ENCODE peak calls at places on chromosome 20, in five cellular contexts. One of them, this sample, is unnamed.

GRCh38 chr20:11712611-11713160 is 205.0 kb upstream of the BTBD3 start:
- DNase-seq in mucosa of descending colon: no peak
- DNase-seq in left ventricle myocardium inferior: no peak
- DNase-seq in HCT116: no peak
- DNase-seq in lower lobe of right lung: no peak
- DNase-seq in this sample: no peak

GRCh38 chr20:1711826-1712601 is 54.4 kb upstream of the SIRPG start:
- DNase-seq in mucosa of descending colon: no peak
- DNase-seq in left ventricle myocardium inferior: no peak
- DNase-seq in HCT116: no peak
- DNase-seq in lower lobe of right lung: no peak
- DNase-seq in this sample: no peak

GRCh38 chr20:47703748-47704147 is 81.5 kb downstream of the SULF2 start:
- DNase-seq in mucosa of descending colon: no peak
- DNase-seq in left ventricle myocardium inferior: no peak
- DNase-seq in HCT116: no peak
- DNase-seq in lower lobe of right lung: no peak
- DNase-seq in this sample: no peak

GRCh38 chr20:16444056-16444777 is 129.0 kb downstream of the KIF16B start:
- DNase-seq in mucosa of descending colon: no peak
- DNase-seq in left ventricle myocardium inferior: no peak
- DNase-seq in HCT116: no peak
- DNase-seq in lower lobe of right lung: no peak
- DNase-seq in this sample: no peak

GRCh38 chr20:1377984-1378742 is 14.7 kb downstream of the FKBP1A start:
- DNase-seq in mucosa of descending colon: no peak
- DNase-seq in left ventricle myocardium inferior: no peak
- DNase-seq in HCT116: peak
- DNase-seq in lower lobe of right lung: no peak
- DNase-seq in this sample: peak

GRCh38 chr20:50670126-50670862 is 21.0 kb downstream of the RIPOR3 start:
- DNase-seq in mucosa of descending colon: no peak
- DNase-seq in left ventricle myocardium inferior: no peak
- DNase-seq in HCT116: no peak
- DNase-seq in lower lobe of right lung: no peak
- DNase-seq in this sample: no peak

GRCh38 chr20:59580208-59580980 is 23.9 kb upstream of the PHACTR3 start:
- DNase-seq in mucosa of descending colon: no peak
- DNase-seq in left ventricle myocardium inferior: no peak
- DNase-seq in HCT116: no peak
- DNase-seq in lower lobe of right lung: no peak
- DNase-seq in this sample: no peak

GRCh38 chr20:51625105-51625504 is 82.6 kb upstream of the NFATC2 start:
- DNase-seq in mucosa of descending colon: no peak
- DNase-seq in left ventricle myocardium inferior: no peak
- DNase-seq in HCT116: no peak
- DNase-seq in lower lobe of right lung: no peak
- DNase-seq in this sample: no peak

GRCh38 chr20:45329497-45330319 is 18.5 kb downstream of the SDC4 start:
- DNase-seq in mucosa of descending colon: no peak
- DNase-seq in left ventricle myocardium inferior: no peak
- DNase-seq in HCT116: no peak
- DNase-seq in lower lobe of right lung: peak
- DNase-seq in this sample: no peak

GRCh38 chr20:10469599-10469998 is 34.5 kb downstream of the SLX4IP start:
- DNase-seq in mucosa of descending colon: peak
- DNase-seq in left ventricle myocardium inferior: no peak
- DNase-seq in HCT116: peak
- DNase-seq in lower lobe of right lung: no peak
- DNase-seq in this sample: peak

GRCh38 chr20:40690836-40691565 is 2.0 kb upstream of the MAFB start:
- DNase-seq in mucosa of descending colon: no peak
- DNase-seq in left ventricle myocardium inferior: no peak
- DNase-seq in HCT116: no peak
- DNase-seq in lower lobe of right lung: no peak
- DNase-seq in this sample: no peak

GRCh38 chr20:17533396-17533795 is 2.2 kb upstream of the BFSP1 start:
- DNase-seq in mucosa of descending colon: peak
- DNase-seq in left ventricle myocardium inferior: no peak
- DNase-seq in HCT116: peak
- DNase-seq in lower lobe of right lung: no peak
- DNase-seq in this sample: peak

GRCh38 chr20:19867074-19867473 is 109.0 kb downstream of the RIN2 start:
- DNase-seq in mucosa of descending colon: no peak
- DNase-seq in left ventricle myocardium inferior: no peak
- DNase-seq in HCT116: no peak
- DNase-seq in lower lobe of right lung: no peak
- DNase-seq in this sample: no peak

DNA sequence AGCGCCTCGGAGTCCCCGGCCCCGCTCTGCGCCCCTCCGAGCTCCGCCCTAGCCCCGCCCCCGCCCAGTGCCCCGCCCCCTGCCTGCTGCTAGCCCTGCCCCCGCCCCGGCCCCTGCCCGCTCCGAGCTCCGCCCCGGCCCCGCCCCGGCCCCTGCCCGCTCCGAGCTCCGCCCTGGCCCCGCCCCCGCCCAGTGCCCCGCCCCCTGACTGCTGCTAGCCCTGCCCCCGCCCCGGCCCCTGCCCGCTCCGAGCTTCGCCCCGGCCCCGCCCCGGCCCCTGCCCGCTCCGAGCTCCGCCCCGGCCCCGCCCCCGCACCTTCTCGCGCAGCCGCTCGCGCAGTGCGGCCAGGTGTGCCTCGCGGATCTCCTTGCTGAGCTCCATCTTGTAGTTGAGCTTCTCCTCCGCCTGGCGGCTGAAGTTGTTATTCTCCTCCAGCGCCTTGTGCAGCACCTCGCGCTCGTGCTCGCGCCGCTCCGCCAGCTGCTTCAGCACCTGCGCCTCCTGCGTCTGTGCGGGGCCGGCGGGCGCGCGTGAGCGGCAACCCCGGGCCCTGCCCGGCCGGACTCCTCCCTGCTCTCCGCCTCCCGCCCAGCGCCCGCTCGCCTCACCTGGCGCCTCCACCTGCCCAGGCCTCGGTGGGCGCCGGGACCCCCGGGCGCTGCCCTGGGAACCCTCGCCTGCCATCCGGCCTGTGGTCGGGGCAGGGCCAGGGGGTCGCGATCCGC is 11.3 kb downstream of the STMN3 start:
- DNase-seq in mucosa of descending colon: peak
- DNase-seq in left ventricle myocardium inferior: peak
- DNase-seq in HCT116: peak
- DNase-seq in lower lobe of right lung: peak
- DNase-seq in this sample: peak
- TF ChIP-seq CTCF in mucosa of descending colon: peak
- TF ChIP-seq CTCF in left ventricle myocardium inferior: peak
- TF ChIP-seq CTCF in HCT116: peak
- TF ChIP-seq CTCF in lower lobe of right lung: peak
- TF ChIP-seq CTCF in this sample: peak

GRCh38 chr20:25032478-25033183 is 25.3 kb downstream of the ACSS1 start:
- DNase-seq in mucosa of descending colon: peak
- DNase-seq in left ventricle myocardium inferior: peak
- DNase-seq in HCT116: no peak
- DNase-seq in lower lobe of right lung: peak
- DNase-seq in this sample: peak
- H3K4me3 ChIP-seq in mucosa of descending colon: no peak
- H3K4me3 ChIP-seq in left ventricle myocardium inferior: peak
- H3K4me3 ChIP-seq in HCT116: no peak
- H3K4me3 ChIP-seq in lower lobe of right lung: no peak
- H3K4me3 ChIP-seq in this sample: no peak

GRCh38 chr20:25538838-25539665 is 46.3 kb downstream of the NINL start:
- DNase-seq in mucosa of descending colon: no peak
- DNase-seq in left ventricle myocardium inferior: peak
- DNase-seq in HCT116: no peak
- DNase-seq in lower lobe of right lung: no peak
- DNase-seq in this sample: no peak

GRCh38 chr20:25541676-25542075 is 43.7 kb downstream of the NINL start:
- DNase-seq in mucosa of descending colon: no peak
- DNase-seq in left ventricle myocardium inferior: no peak
- DNase-seq in HCT116: no peak
- DNase-seq in lower lobe of right lung: no peak
- DNase-seq in this sample: peak

GRCh38 chr20:25537890-25538289 is 47.4 kb downstream of the NINL start:
- DNase-seq in mucosa of descending colon: no peak
- DNase-seq in left ventricle myocardium inferior: no peak
- DNase-seq in HCT116: no peak
- DNase-seq in lower lobe of right lung: no peak
- DNase-seq in this sample: no peak

GRCh38 chr20:25539742-25540201 is 45.6 kb downstream of the NINL start:
- DNase-seq in mucosa of descending colon: no peak
- DNase-seq in left ventricle myocardium inferior: no peak
- DNase-seq in HCT116: no peak
- DNase-seq in lower lobe of right lung: no peak
- DNase-seq in this sample: no peak

GRCh38 chr20:25540273-25540672 is 45.1 kb downstream of the NINL start:
- DNase-seq in mucosa of descending colon: peak
- DNase-seq in left ventricle myocardium inferior: peak
- DNase-seq in HCT116: peak
- DNase-seq in lower lobe of right lung: no peak
- DNase-seq in this sample: peak
- TF ChIP-seq CTCF in mucosa of descending colon: no peak
- TF ChIP-seq CTCF in left ventricle myocardium inferior: peak
- TF ChIP-seq CTCF in HCT116: peak
- TF ChIP-seq CTCF in lower lobe of right lung: peak
- TF ChIP-seq CTCF in this sample: peak

GRCh38 chr20:53150532-53150931 is 178.4 kb downstream of the TSHZ2 start:
- DNase-seq in mucosa of descending colon: no peak
- DNase-seq in left ventricle myocardium inferior: no peak
- DNase-seq in HCT116: no peak
- DNase-seq in lower lobe of right lung: no peak
- DNase-seq in this sample: no peak
- H3K4me3 ChIP-seq in mucosa of descending colon: no peak
- H3K4me3 ChIP-seq in left ventricle myocardium inferior: no peak
- H3K4me3 ChIP-seq in HCT116: no peak
- H3K4me3 ChIP-seq in lower lobe of right lung: no peak
- H3K4me3 ChIP-seq in this sample: no peak